ENCODE peak calls at places on chromosomes 3 and 15, in six cellular contexts. V is kidney epithelial cell, J is GM20000, E is HepG2, W is GM12865, A is pancreas. F is an unnamed sample.

GRCh38 chr3:60983906-60984305 is 267.3 kb downstream of the FHIT start:
- DNase-seq in V (no peak), J (no peak), E (no peak), W (no peak), A (no peak), F (no peak)

GRCh38 chr3:85835857-85836470 is 877.2 kb downstream of the CADM2 start:
- DNase-seq in V (no peak), J (no peak), E (no peak), W (no peak), A (no peak), F (no peak)

GRCh38 chr3:12817341-12817705 is 20.8 kb downstream of the CAND2 start:
- DNase-seq in V (no peak), J (no peak), E (no peak), W (no peak), A (no peak), F (no peak)

GRCh38 chr3:82671466-82671865 is 910.0 kb upstream of the GBE1 start:
- DNase-seq in V (no peak), J (no peak), E (no peak), W (no peak), A (no peak), F (no peak)

GRCh38 chr15:69502470-69503045 is 49.9 kb downstream of the RPLP1 start:
- DNase-seq in V (no peak), J (no peak), E (no peak), W (no peak), A (no peak), F (no peak)

GRCh38 chr15:90322531-90322930 is 29.6 kb upstream of the ZNF774 start:
- DNase-seq in V (no peak), J (no peak), E (no peak), W (no peak), A (no peak), F (no peak)

GRCh38 chr3:169812844-169813677 is at the start of the genes LRRC34 and LRRIQ4:
- DNase-seq in V (peak; percentile 50), J (peak; percentile 78), E (no peak), W (peak; percentile 94), A (peak; percentile 20), F (peak; percentile 93)

GRCh38 chr15:34342737-34343575 is at the start of the genes NOP10 and NUTM1:
- DNase-seq in V (peak; percentile 80), J (peak; percentile 82), E (peak; percentile 90), W (peak; percentile 96), A (peak; percentile 84), F (peak; percentile 94)

GRCh38 chr15:45539680-45540079 is 17.1 kb upstream of the SLC30A4 start:
- DNase-seq in V (no peak), J (no peak), E (no peak), W (no peak), A (no peak), F (no peak)

GRCh38 chr3:13502791-13503060 is 22.6 kb downstream of the HDAC11 start:
- DNase-seq in V (no peak), J (no peak), E (no peak), W (no peak), A (no peak), F (no peak)

GRCh38 chr3:125110876-125111480 is 55.2 kb upstream of the HEG1 start:
- DNase-seq in V (no peak), J (no peak), E (no peak), W (no peak), A (no peak), F (peak; percentile 56)

DNA sequence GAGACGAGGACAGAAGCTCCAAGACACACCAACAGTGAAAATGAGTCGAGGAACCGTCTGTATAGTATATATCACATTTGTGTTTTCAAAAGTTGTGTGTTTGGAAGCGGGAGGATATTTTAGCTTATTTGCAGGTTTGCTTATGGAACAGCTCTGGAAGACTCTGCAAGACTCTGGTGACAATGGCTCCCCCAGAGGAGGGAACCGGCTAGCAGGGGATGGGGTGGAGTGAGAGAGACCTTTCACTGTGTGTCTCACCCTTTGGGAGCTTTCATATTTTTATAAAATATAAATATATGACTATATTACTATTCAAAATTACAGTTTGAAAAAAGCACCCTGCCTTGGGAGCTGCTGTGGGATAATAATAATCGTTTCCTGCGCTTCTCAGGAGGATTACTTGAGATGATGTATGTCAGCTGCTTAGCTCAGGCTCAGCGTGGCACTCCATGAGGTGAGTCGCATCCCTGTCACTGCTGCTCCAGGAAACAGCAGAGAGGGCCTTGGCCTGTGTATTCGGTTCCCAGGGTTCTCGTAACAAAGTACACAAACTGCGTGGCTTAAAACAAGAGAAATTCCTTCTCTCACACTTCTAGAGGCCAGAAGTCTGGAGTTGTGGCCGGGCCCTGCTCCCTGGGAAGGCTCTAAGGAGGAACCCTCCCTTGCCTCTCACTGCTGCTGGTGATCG is 183.9 kb downstream of the FAM43A start:
- DNase-seq in V (no peak), J (no peak), E (no peak), W (no peak), A (no peak), F (no peak)
- TF ChIP-seq CTCF in V (no peak), J (no peak), E (no peak), W (no peak), A (no peak), F (no peak)

DNA sequence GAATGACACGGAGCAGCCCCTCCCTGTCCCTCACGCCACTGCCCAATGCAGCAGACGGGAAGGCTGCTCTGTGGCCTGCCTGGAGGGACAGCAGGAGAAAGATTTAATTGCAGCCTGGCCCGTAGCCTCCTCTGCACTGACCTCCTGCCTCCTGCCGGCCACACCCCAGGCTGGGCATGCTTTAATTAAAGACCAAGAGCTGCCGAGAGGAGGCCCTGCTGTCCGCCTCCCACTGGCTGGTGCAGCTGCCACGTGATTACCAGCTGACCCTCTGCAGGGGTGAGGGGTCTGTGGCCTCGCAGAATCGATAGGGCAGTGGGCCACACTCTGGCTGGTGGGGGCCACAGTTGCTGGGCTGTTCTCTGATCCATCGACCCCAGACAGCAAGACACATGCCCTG is 100.2 kb upstream of the PRR23E start:
- DNase-seq in V (no peak), J (no peak), E (no peak), W (no peak), A (no peak), F (no peak)
- TF ChIP-seq CTCF in V (no peak), J (no peak), E (peak; percentile 23), W (no peak), A (no peak), F (no peak)

DNA sequence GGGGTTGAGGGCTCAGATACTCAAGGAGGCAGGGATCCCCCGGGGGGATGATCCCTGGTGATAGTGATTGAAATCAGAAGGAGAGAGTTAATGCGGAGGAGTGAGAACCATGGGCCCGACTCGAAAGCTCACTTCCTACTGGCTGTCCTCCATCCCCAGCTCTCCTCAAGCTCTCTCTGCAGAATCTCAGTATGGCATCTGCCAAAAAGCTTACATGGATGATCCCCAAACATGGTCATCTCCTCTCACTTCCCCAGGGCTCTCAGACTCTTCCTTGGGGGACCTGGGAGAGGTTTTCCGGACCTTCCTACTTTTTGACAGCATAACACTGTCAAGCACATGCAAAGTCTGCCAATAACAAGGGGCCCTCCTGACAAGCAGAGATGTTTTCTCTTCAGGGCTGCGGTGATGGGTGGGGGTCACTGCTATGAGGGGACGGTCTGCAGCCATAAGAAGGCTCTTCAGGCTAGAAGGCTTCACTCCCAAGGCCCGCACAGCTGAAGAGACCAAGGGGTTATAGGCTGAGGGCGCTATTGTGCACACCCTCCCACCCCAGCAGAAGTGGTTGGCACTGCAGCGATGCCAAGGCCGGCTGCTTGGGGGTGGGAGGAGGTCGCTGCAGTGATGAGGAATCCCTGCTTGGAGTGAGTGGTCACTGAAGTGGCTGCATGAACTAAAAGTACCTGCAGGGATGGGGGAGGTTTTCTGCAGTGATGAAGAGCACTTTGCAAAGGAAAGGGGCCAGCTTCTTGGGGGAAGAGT is 828 bp upstream of the VWA5B2 start:
- DNase-seq in V (no peak), J (peak; percentile 33), E (no peak), W (no peak), A (no peak), F (no peak)
- TF ChIP-seq CTCF in V (no peak), J (no peak), E (no peak), W (no peak), A (no peak), F (no peak)

DNA sequence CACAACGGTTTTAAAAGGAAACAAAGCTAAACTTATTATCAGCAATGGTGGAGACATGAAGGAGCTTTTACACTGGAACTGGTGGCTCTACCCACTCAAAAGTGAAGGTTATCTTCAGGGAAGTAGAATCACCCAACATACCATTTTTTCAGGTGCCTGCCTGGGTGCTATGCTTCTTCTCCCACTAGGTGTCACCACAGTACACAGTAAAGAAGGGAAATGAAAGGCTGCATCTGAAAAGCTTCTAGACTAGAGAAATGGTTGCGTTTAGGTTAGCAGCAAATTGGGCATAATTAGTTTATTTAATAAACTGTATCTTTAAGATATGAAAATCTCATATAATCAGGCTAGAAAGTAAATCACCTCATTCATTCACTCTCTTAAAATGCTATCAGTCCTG is 47.0 kb upstream of the SELENOK start:
- DNase-seq in V (peak; percentile 14), J (peak; percentile 57), E (peak; percentile 25), W (peak; percentile 58), A (peak; percentile 16), F (peak; percentile 46)
- TF ChIP-seq CTCF in V (peak; percentile 85), J (peak; percentile 69), E (peak; percentile 79), W (peak; percentile 76), A (peak; percentile 70), F (peak; percentile 86)

GRCh38 chr3:193560870-193561269 is 6.2 kb upstream of the ATP13A4 start:
- DNase-seq in V (no peak), J (no peak), E (no peak), W (no peak), A (no peak), F (no peak)

GRCh38 chr3:193559100-193559499 is 4.4 kb upstream of the ATP13A4 start:
- DNase-seq in V (no peak), J (no peak), E (no peak), W (no peak), A (no peak), F (no peak)

GRCh38 chr3:193563429-193563828 is 8.7 kb upstream of the ATP13A4 start:
- DNase-seq in V (no peak), J (no peak), E (no peak), W (no peak), A (no peak), F (no peak)

GRCh38 chr3:193560091-193560490 is 5.4 kb upstream of the ATP13A4 start:
- DNase-seq in V (no peak), J (no peak), E (no peak), W (peak; percentile 4), A (no peak), F (no peak)

GRCh38 chr3:193563999-193564398 is 9.3 kb upstream of the ATP13A4 start:
- DNase-seq in V (no peak), J (no peak), E (peak; percentile 9), W (peak; percentile 4), A (no peak), F (no peak)
- TF ChIP-seq CTCF in V (peak; percentile 25), J (peak; percentile 6), E (peak; percentile 23), W (no peak), A (peak; percentile 20), F (no peak)

GRCh38 chr3:153290278-153291015 is 128.4 kb downstream of the RAP2B start:
- DNase-seq in V (no peak), J (no peak), E (no peak), W (no peak), A (no peak), F (peak; percentile 25)
- TF ChIP-seq CTCF in V (peak; percentile 50), J (no peak), E (peak; percentile 38), W (no peak), A (no peak), F (no peak)

DNA sequence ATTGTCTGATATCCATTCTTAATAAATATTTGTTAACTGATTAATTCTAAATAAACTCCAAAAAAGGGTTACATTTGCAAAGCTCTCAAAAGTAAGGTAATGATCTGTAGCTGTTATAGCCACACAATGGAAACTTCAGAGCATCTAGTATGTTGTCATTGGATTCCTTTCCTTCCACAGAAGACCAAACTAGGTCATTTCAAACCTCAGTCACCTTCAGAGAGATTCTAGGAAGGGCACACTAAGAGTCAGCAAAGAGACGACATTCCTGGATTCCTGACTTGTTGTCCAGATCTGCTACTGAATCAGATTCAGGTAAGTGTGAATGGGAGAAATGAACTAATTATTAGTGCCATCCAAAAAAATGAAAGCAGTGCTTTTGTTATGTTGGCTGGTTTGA is 3.0 kb upstream of the COL8A1 start:
- DNase-seq in V (no peak), J (no peak), E (no peak), W (no peak), A (no peak), F (no peak)
- TF ChIP-seq CTCF in V (no peak), J (no peak), E (no peak), W (no peak), A (no peak), F (no peak)

F was measured in activated CD8-positive, alpha-beta T cell treated with anti-CD3 and anti-CD28 coated beads for 36 hours.